ENCODE peak calls at places on chromosomes 2 and 18, in six cellular contexts. D, S, T, L, Z and G are unnamed samples.
A peak's percentile ranks its signal among the peaks of the same experiment; 100 is the strongest.

GRCh38 chr18:62755946-62756345 is 40.6 kb downstream of the PHLPP1 start:
- DNase-seq in D (no peak), S (no peak), T (no peak), L (no peak), Z (no peak), G (no peak)

GRCh38 chr2:241772063-241772499 is 4.5 kb upstream of the GAL3ST2 start:
- DNase-seq in D (no peak), S (no peak), T (no peak), L (no peak), Z (no peak), G (peak; percentile 81)

GRCh38 chr2:238279324-238279682 is 9.1 kb downstream of the PER2 start:
- DNase-seq in D (no peak), S (no peak), T (peak; percentile 28), L (no peak), Z (no peak), G (no peak)

GRCh38 chr2:60746318-60746717 is 9.8 kb upstream of the PAPOLG start:
- DNase-seq in D (no peak), S (no peak), T (no peak), L (no peak), Z (no peak), G (no peak)

GRCh38 chr2:133561045-133561852 is 7.0 kb downstream of the NCKAP5 start:
- DNase-seq in D (peak; percentile 25), S (peak; percentile 77), T (no peak), L (peak; percentile 87), Z (no peak), G (peak; percentile 8)

GRCh38 chr18:9000736-9001135 is 101.8 kb upstream of the NDUFV2 start:
- DNase-seq in D (no peak), S (no peak), T (no peak), L (no peak), Z (no peak), G (no peak)

GRCh38 chr18:47143153-47143552 is 7.1 kb downstream of the HDHD2 start:
- DNase-seq in D (no peak), S (no peak), T (no peak), L (no peak), Z (no peak), G (no peak)

GRCh38 chr2:11621465-11621864 is 48.5 kb downstream of the NTSR2 start:
- DNase-seq in D (no peak), S (no peak), T (no peak), L (no peak), Z (no peak), G (no peak)

GRCh38 chr2:182038579-182038978 is 52.9 kb downstream of the PPP1R1C start:
- DNase-seq in D (no peak), S (no peak), T (no peak), L (peak; percentile 73), Z (no peak), G (no peak)

GRCh38 chr2:128796321-128796720 is 477.7 kb upstream of the HS6ST1 start:
- DNase-seq in D (no peak), S (no peak), T (no peak), L (no peak), Z (no peak), G (no peak)

GRCh38 chr2:46179037-46179621 is 118.1 kb upstream of the EPAS1 start:
- DNase-seq in D (no peak), S (no peak), T (no peak), L (peak; percentile 97), Z (peak; percentile 33), G (peak; percentile 79)

GRCh38 chr2:198657520-198658121 is 800.1 kb downstream of the SATB2 start:
- DNase-seq in D (peak; percentile 56), S (peak; percentile 77), T (no peak), L (peak; percentile 61), Z (no peak), G (no peak)

GRCh38 chr2:171972329-171972982 is 27.3 kb upstream of the METAP1D start:
- DNase-seq in D (no peak), S (no peak), T (no peak), L (no peak), Z (no peak), G (no peak)

GRCh38 chr18:9905401-9905922 is 8.4 kb upstream of the VAPA start:
- DNase-seq in D (no peak), S (no peak), T (no peak), L (peak; percentile 60), Z (no peak), G (no peak)

GRCh38 chr2:112660138-112660537 is 14.4 kb downstream of the SLC20A1 start:
- DNase-seq in D (no peak), S (no peak), T (no peak), L (no peak), Z (no peak), G (no peak)

GRCh38 chr2:231680992-231681852 is 27.1 kb upstream of the PTMA start:
- DNase-seq in D (peak; percentile 81), S (peak; percentile 95), T (peak; percentile 91), L (peak; percentile 83), Z (peak; percentile 84), G (no peak)

GRCh38 chr2:181188605-181189004 is 208.2 kb downstream of the UBE2E3 start:
- DNase-seq in D (no peak), S (no peak), T (no peak), L (no peak), Z (no peak), G (no peak)

GRCh38 chr18:22879279-22879678 is 53.8 kb upstream of the RBBP8 start:
- DNase-seq in D (no peak), S (no peak), T (no peak), L (no peak), Z (no peak), G (no peak)

GRCh38 chr18:27899893-27900292 is 277.0 kb downstream of the CDH2 start:
- DNase-seq in D (no peak), S (no peak), T (no peak), L (no peak), Z (no peak), G (no peak)

GRCh38 chr2:234463626-234464290 is 33.1 kb downstream of the ARL4C start:
- DNase-seq in D (no peak), S (no peak), T (no peak), L (no peak), Z (peak; percentile 71), G (peak; percentile 93)

GRCh38 chr18:34592961-34593382 is 117.1 kb upstream of the DTNA start:
- DNase-seq in D (no peak), S (peak; percentile 75), T (peak; percentile 44), L (peak; percentile 76), Z (peak; percentile 37), G (no peak)

GRCh38 chr2:228699400-228699799 is 517.9 kb upstream of the SPHKAP start:
- DNase-seq in D (no peak), S (no peak), T (no peak), L (peak; percentile 34), Z (no peak), G (no peak)

GRCh38 chr18:70422061-70422965 is 133.5 kb downstream of the SOCS6 start:
- DNase-seq in D (peak; percentile 75), S (no peak), T (peak; percentile 87), L (peak; percentile 93), Z (peak; percentile 80), G (no peak)

GRCh38 chr2:11393711-11394236 is 49.3 kb upstream of the ROCK2 start:
- DNase-seq in D (no peak), S (no peak), T (no peak), L (no peak), Z (no peak), G (no peak)

GRCh38 chr2:196277002-196277401 is 105.6 kb upstream of the STK17B start:
- DNase-seq in D (no peak), S (peak; percentile 65), T (no peak), L (peak; percentile 70), Z (no peak), G (peak; percentile 83)

GRCh38 chr2:27185331-27186026 is 26.4 kb upstream of the ATRAID start:
- DNase-seq in D (no peak), S (no peak), T (peak; percentile 72), L (peak; percentile 79), Z (peak; percentile 41), G (no peak)

GRCh38 chr2:96526615-96527014 is 9.9 kb upstream of the ARID5A start:
- DNase-seq in D (no peak), S (no peak), T (no peak), L (no peak), Z (no peak), G (no peak)

GRCh38 chr18:32761231-32761785 is 11.5 kb downstream of the KLHL14 start:
- DNase-seq in D (no peak), S (no peak), T (no peak), L (no peak), Z (no peak), G (no peak)

GRCh38 chr2:235199128-235199527 is 247.3 kb downstream of the SH3BP4 start:
- DNase-seq in D (no peak), S (no peak), T (no peak), L (no peak), Z (no peak), G (no peak)

GRCh38 chr2:187008111-187008510 is 159.1 kb upstream of the ZSWIM2 start:
- DNase-seq in D (no peak), S (no peak), T (no peak), L (peak; percentile 49), Z (no peak), G (no peak)

DNA sequence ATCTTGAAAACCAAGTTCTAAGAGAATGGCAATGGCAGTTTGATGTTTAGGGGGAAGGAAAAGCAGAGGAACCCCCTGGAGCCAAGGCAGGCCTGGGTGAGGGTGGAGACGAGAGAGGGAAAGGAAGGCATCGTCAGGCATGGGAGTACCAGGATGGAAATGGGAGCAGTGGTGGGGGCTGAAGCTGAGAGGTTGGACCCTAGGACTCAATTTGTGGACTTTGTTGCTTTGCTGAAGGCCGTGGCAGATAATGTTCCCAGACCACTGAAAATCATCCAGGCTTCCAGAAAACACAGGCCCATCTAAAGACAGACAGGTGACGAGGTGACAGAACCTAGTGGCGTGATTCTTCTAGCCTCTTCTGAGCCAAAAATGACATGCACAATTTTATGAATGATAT is 4.9 kb downstream of the NPAS2 start:
- DNase-seq in D (no peak), S (no peak), T (no peak), L (no peak), Z (no peak), G (no peak)
- H3K4me1 ChIP-seq in D (no peaks in the 10 kb centered on the region), S (peaks cover 15% of the 10 kb centered on the region), T (no peaks in the 10 kb centered on the region), L (peaks cover 15% of the 10 kb centered on the region), Z (peaks cover 65% of the 10 kb centered on the region), G (no peaks in the 10 kb centered on the region)

DNA sequence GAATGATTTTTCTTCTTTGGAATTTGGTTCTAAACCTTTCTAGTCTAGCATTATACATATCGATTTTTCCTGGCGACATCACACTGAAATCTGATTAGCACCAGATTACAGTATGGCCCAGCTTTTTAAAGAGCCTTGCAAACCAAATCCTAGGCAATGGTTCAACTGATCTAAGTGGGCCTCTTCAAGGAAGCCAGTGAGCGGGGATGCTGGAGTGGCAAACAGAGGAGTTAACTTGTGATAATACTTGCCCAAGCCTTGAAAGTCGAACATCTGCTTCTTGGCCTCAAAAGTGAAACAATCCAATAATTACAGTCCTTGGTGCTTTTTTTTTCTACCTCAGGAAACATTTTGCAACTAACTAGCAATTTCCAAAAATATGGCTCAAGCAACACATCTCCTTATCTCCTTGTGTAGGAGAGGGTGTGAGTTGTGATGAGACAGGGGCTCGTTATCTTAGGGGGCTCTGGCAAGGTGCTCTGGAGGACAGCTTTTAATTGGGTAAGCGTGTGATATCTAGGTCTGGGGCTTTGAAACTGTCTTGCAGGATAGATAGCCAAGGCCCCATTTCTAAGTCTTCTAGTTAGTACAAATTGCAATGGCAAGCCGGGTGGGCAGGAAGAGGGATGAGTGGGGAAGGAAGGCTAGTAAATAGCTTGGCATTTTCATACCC is 240.2 kb upstream of the CCDC68 start:
- DNase-seq in D (no peak), S (no peak), T (no peak), L (no peak), Z (no peak), G (no peak)
- H3K4me3 ChIP-seq in D (no peak overlapping the region), S (no peak overlapping the region), T (no peak overlapping the region), L (no peak overlapping the region), Z (no peak overlapping the region), G (no peak overlapping the region)

GRCh38 chr2:104434363-104434792 is 419.5 kb upstream of the POU3F3 start:
- DNase-seq in D (peak; percentile 21), S (peak; percentile 83), T (peak; percentile 48), L (peak; percentile 1), Z (peak; percentile 66), G (no peak)
- H3K27me3 ChIP-seq in D (no peaks in the 10 kb centered on the region), S (no peaks in the 10 kb centered on the region), T (no peaks in the 10 kb centered on the region), L (no peaks in the 10 kb centered on the region), Z (no peaks in the 10 kb centered on the region), G (no peaks in the 10 kb centered on the region)

GRCh38 chr2:213220967-213221603 is 63.2 kb upstream of the SPAG16 start:
- DNase-seq in D (no peak), S (peak; percentile 26), T (no peak), L (no peak), Z (no peak), G (peak; percentile 48)
- H3K4me1 ChIP-seq in D (no peaks in the 10 kb centered on the region), S (peaks cover 9% of the 10 kb centered on the region), T (no peaks in the 10 kb centered on the region), L (no peaks in the 10 kb centered on the region), Z (no peaks in the 10 kb centered on the region), G (peaks cover 15% of the 10 kb centered on the region)